ENCODE peak calls at places on chromosome 3, in four cellular contexts. L is A549, O is HepG2, J is K562. R is an unnamed sample.

GRCh38 chr3:169232863-169233262 is 430.6 kb downstream of the MECOM start:
- DNase-seq in L (no peak), O (no peak), J (no peak), R (no peak)

GRCh38 chr3:108285176-108285575 is 11.2 kb upstream of the HHLA2 start:
- DNase-seq in L (no peak), O (no peak), J (no peak), R (no peak)

GRCh38 chr3:127053979-127054378 is 71.1 kb downstream of the PLXNA1 start:
- DNase-seq in L (no peak), O (no peak), J (no peak), R (no peak)

GRCh38 chr3:25297667-25298585 is 130.1 kb upstream of the RARB start:
- DNase-seq in L (no peak), O (no peak), J (no peak), R (no peak)

GRCh38 chr3:111538687-111539086 is 3.3 kb upstream of the CD96 start:
- DNase-seq in L (no peak), O (peak), J (no peak), R (no peak)

GRCh38 chr3:30114918-30115317 is 491.5 kb upstream of the TGFBR2 start:
- DNase-seq in L (no peak), O (no peak), J (no peak), R (no peak)

GRCh38 chr3:138458774-138459499 is 24.5 kb downstream of the ESYT3 start:
- DNase-seq in L (no peak), O (no peak), J (no peak), R (no peak)

GRCh38 chr3:55828712-55829111 is 341.6 kb upstream of the WNT5A start:
- DNase-seq in L (no peak), O (no peak), J (no peak), R (no peak)

GRCh38 chr3:5006755-5007202 is 27.5 kb downstream of the BHLHE40 start:
- DNase-seq in L (no peak), O (no peak), J (no peak), R (peak)

GRCh38 chr3:76436895-76437294 is 603.0 kb upstream of the ROBO2 start:
- DNase-seq in L (no peak), O (no peak), J (no peak), R (no peak)

GRCh38 chr3:180324791-180325190 is 277.2 kb upstream of the TTC14 start:
- DNase-seq in L (no peak), O (no peak), J (no peak), R (no peak)

GRCh38 chr3:100260685-100261480 is at the start of gene TBC1D23:
- DNase-seq in L (peak), O (peak), J (peak), R (peak)

GRCh38 chr3:19110335-19110734 is 38.0 kb upstream of the KCNH8 start:
- DNase-seq in L (no peak), O (no peak), J (no peak), R (no peak)

GRCh38 chr3:161291191-161291901 is 70.2 kb downstream of the NMD3 start:
- DNase-seq in L (no peak), O (no peak), J (no peak), R (no peak)

GRCh38 chr3:50623840-50624474 is 7.0 kb downstream of the MAPKAPK3 start:
- DNase-seq in L (no peak), O (no peak), J (no peak), R (no peak)

GRCh38 chr3:60094392-60094947 is 1044.6 kb upstream of the CFAP20DC start:
- DNase-seq in L (no peak), O (no peak), J (no peak), R (no peak)

GRCh38 chr3:33027091-33027490 is 69.9 kb downstream of the GLB1 start:
- DNase-seq in L (no peak), O (no peak), J (no peak), R (no peak)

GRCh38 chr3:46615976-46616375 is 3.7 kb downstream of the FAM240A start:
- DNase-seq in L (no peak), O (no peak), J (no peak), R (no peak)

GRCh38 chr3:32217339-32217738 is 21.1 kb upstream of the CMTM8 start:
- DNase-seq in L (no peak), O (peak), J (no peak), R (no peak)

GRCh38 chr3:66395635-66396034 is 105.2 kb downstream of the LRIG1 start:
- DNase-seq in L (no peak), O (no peak), J (no peak), R (no peak)

GRCh38 chr3:105700575-105700974 is 168.2 kb downstream of the CBLB start:
- DNase-seq in L (no peak), O (no peak), J (no peak), R (no peak)

GRCh38 chr3:186070123-186070522 is 38.8 kb downstream of the ETV5 start:
- DNase-seq in L (no peak), O (no peak), J (no peak), R (no peak)

GRCh38 chr3:171741377-171741776 is 68.9 kb downstream of the PLD1 start:
- DNase-seq in L (no peak), O (no peak), J (no peak), R (no peak)

GRCh38 chr3:156847746-156848339 is 21.7 kb downstream of the LEKR1 start:
- DNase-seq in L (no peak), O (no peak), J (no peak), R (no peak)

GRCh38 chr3:188108703-188109412 is 45.1 kb upstream of the LPP start:
- DNase-seq in L (no peak), O (no peak), J (no peak), R (no peak)

GRCh38 chr3:142930510-142930909 is 33.0 kb downstream of the PAQR9 start:
- DNase-seq in L (no peak), O (no peak), J (peak), R (no peak)

GRCh38 chr3:107962946-107963345 is 127.9 kb downstream of the CD47 start:
- DNase-seq in L (peak), O (no peak), J (no peak), R (no peak)

GRCh38 chr3:71398157-71398836 is 185.2 kb downstream of the FOXP1 start:
- DNase-seq in L (no peak), O (no peak), J (no peak), R (no peak)

GRCh38 chr3:32500880-32501784 is 1.5 kb downstream of the CMTM6 start:
- DNase-seq in L (no peak), O (no peak), J (peak), R (no peak)

GRCh38 chr3:33360136-33360825 is 79.9 kb downstream of the UBP1 start:
- DNase-seq in L (peak), O (peak), J (no peak), R (no peak)

GRCh38 chr3:17664923-17665322 is 77.5 kb downstream of the TBC1D5 start:
- DNase-seq in L (no peak), O (no peak), J (no peak), R (no peak)
- TF ChIP-seq CHD4 in L (no peak), O (no peak), J (no peak), R (no peak)

DNA sequence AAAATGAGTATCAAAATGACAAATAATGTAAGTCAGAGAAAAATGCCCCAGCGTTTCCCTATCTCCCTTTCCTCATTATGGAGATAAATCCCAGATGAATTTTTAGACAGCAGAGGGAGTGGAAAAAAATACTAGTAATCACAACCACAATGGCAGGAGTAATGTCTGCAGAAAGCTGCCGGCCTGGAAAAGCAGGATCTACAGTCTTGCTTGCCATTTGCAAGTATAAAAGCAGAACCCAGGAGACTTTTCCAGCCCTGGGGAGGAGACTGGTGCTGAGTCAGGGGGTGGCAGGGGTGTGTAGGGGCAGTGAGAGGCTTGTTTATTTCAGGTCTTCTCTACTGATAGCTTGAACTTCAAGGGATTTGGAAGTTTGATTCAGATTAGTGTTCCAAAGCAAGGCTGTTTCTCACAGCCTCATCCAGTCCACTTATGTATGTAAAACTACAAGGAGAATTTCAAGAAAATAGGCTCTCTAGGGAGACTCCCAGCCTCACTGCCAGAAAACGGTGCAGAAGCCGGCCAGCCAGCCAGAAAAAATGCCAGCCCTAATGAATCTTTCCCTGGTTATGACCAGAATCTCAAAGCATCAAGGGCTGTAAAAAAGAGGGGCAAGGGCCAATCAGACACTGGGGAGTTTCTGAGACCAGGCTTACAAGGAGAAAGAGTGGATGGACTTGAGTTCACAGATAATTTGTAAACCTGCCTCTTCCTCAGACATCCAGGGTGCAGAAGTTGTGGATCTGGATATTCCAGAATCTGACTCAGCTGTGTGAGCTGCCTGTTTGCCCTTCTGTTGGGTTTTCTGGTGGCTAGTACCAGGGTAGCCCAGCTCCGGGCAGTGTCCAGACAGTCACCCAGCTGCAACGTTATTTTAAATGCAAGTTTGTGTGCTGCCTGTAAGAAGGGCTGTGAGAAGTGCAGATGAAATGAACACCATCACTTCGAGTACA is 1052.7 kb downstream of the TUSC7 start:
- DNase-seq in L (no peak), O (no peak), J (no peak), R (no peak)
- TF ChIP-seq CHD4 in L (no peak), O (no peak), J (no peak), R (no peak)

GRCh38 chr3:48599509-48600285 is 4.6 kb upstream of the COL7A1 start:
- DNase-seq in L (no peak), O (no peak), J (no peak), R (no peak)
- TF ChIP-seq CHD4 in L (no peak), O (no peak), J (no peak), R (no peak)

GRCh38 chr3:129561619-129562248 is 18.8 kb downstream of the H1-8 start:
- DNase-seq in L (no peak), O (no peak), J (no peak), R (no peak)

GRCh38 chr3:129558772-129559564 is 16.0 kb downstream of the H1-8 start:
- DNase-seq in L (peak), O (peak), J (peak), R (no peak)

GRCh38 chr3:129559565-129560079 is 16.6 kb downstream of the H1-8 start:
- DNase-seq in L (no peak), O (no peak), J (no peak), R (no peak)

GRCh38 chr3:129560931-129561594 is 18.1 kb downstream of the H1-8 start:
- DNase-seq in L (no peak), O (no peak), J (no peak), R (no peak)

DNA sequence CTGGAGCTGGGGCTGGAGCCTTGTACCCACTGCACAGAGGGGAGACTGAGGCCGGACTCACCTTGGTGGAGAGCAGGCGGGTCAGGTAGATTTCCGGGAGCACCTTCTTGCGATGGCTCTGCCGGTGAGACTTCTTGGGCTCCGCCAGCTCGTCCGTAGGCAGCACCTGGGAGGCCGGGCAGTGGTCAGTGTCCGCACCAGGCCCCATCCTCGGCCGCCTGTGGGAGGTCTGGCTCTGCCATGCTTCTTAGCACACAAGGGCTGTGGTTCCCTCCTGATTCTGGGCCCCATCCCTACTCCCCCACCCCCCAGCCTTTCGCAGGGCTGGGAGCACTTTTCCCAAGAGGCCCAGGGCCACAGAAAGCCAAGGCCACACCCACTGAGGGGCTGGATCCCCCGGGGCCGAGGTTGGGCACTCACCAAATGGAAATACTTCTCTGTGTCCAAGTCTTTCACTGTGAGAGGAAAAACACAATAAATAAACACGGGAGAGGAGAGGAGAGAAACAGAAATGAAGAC is 17.4 kb downstream of the H1-8 start:
- DNase-seq in L (no peak), O (no peak), J (peak), R (no peak)
- TF ChIP-seq CHD4 in L (no peak), O (no peak), J (no peak), R (no peak)

R was measured in GM12878.